ENCODE peak calls at places on chromosome 2, in nine cellular contexts. S, R, N, E, V, U, C, I and L are unnamed samples.

GRCh38 chr2:238890806-238891666 is 43.2 kb downstream of the TWIST2 start:
- DNase-seq in S (no peak), R (no peak), N (no peak), E (no peak), V (no peak), U (no peak), C (no peak), I (no peak), L (no peak)

GRCh38 chr2:216949685-216950397 is 90.0 kb upstream of the TNP1 start:
- DNase-seq in S (no peak), R (no peak), N (no peak), E (no peak), V (no peak), U (no peak), C (peak; percentile 2), I (no peak), L (no peak)

GRCh38 chr2:8049851-8050571 is 631.8 kb upstream of the ID2 start:
- DNase-seq in S (no peak), R (no peak), N (no peak), E (no peak), V (no peak), U (no peak), C (no peak), I (no peak), L (no peak)

GRCh38 chr2:37583867-37584266 is 87.6 kb downstream of the CDC42EP3 start:
- DNase-seq in S (peak; percentile 79), R (no peak), N (no peak), E (no peak), V (no peak), U (peak; percentile 81), C (peak; percentile 68), I (peak; percentile 68), L (peak; percentile 60)

GRCh38 chr2:25377822-25378421 is 36.2 kb upstream of the DNMT3A start:
- DNase-seq in S (no peak), R (no peak), N (no peak), E (no peak), V (no peak), U (no peak), C (no peak), I (no peak), L (no peak)

GRCh38 chr2:101359436-101359835 is 27.9 kb downstream of the CREG2 start:
- DNase-seq in S (no peak), R (no peak), N (no peak), E (no peak), V (no peak), U (no peak), C (no peak), I (no peak), L (no peak)

GRCh38 chr2:108906403-108907077 is 82.5 kb downstream of the EDAR start:
- DNase-seq in S (no peak), R (no peak), N (no peak), E (peak; percentile 42), V (peak; percentile 20), U (no peak), C (no peak), I (no peak), L (no peak)

GRCh38 chr2:165013944-165014619 is 58.8 kb upstream of the SLC38A11 start:
- DNase-seq in S (no peak), R (no peak), N (no peak), E (no peak), V (no peak), U (no peak), C (no peak), I (no peak), L (no peak)

GRCh38 chr2:240259924-240260529 is 119.6 kb upstream of the OTOS start:
- DNase-seq in S (no peak), R (no peak), N (no peak), E (peak; percentile 58), V (no peak), U (no peak), C (no peak), I (no peak), L (no peak)

GRCh38 chr2:156565066-156565710 is 129.0 kb downstream of the GPD2 start:
- DNase-seq in S (peak; percentile 82), R (peak; percentile 33), N (peak; percentile 69), E (no peak), V (no peak), U (peak; percentile 98), C (peak; percentile 94), I (peak; percentile 78), L (peak; percentile 69)

GRCh38 chr2:193749485-193749884 is 1554.8 kb upstream of the TMEFF2 start:
- DNase-seq in S (no peak), R (no peak), N (no peak), E (no peak), V (no peak), U (no peak), C (no peak), I (no peak), L (no peak)

DNA sequence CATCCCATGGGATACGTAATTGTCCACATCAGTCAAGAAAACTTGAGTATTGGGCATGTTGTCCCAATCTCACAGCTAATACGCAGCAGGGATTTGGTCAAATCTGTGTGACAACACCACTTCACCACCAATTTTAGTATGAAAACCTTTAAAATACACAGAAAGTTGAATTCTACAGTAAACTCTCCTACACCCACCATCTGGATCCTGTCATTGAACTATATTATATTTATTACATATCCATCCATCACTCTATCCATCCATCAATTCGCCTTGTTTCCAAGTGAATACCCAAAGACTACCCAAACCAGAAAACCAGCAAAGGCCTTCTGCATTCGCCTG is 846 bp upstream of the FKBP7 start:
- DNase-seq in S (no peak), R (no peak), N (no peak), E (no peak), V (no peak), U (no peak), C (no peak), I (no peak), L (no peak)
- TF ChIP-seq CTCF in S (no peak), R (no peak), N (no peak), E (no peak), V (no peak), U (no peak), C (no peak), I (no peak), L (no peak)

GRCh38 chr2:234966340-234966739 is 14.5 kb downstream of the SH3BP4 start:
- DNase-seq in S (no peak), R (no peak), N (no peak), E (no peak), V (no peak), U (no peak), C (no peak), I (no peak), L (no peak)

GRCh38 chr2:234967874-234968208 is 16.0 kb downstream of the SH3BP4 start:
- DNase-seq in S (no peak), R (no peak), N (no peak), E (no peak), V (no peak), U (no peak), C (no peak), I (no peak), L (no peak)

GRCh38 chr2:234963785-234964615 is 12.2 kb downstream of the SH3BP4 start:
- DNase-seq in S (peak; percentile 76), R (no peak), N (no peak), E (no peak), V (no peak), U (peak; percentile 97), C (peak; percentile 90), I (no peak), L (peak; percentile 73)

GRCh38 chr2:234967201-234967873 is 15.5 kb downstream of the SH3BP4 start:
- DNase-seq in S (no peak), R (no peak), N (no peak), E (no peak), V (no peak), U (no peak), C (no peak), I (no peak), L (no peak)

DNA sequence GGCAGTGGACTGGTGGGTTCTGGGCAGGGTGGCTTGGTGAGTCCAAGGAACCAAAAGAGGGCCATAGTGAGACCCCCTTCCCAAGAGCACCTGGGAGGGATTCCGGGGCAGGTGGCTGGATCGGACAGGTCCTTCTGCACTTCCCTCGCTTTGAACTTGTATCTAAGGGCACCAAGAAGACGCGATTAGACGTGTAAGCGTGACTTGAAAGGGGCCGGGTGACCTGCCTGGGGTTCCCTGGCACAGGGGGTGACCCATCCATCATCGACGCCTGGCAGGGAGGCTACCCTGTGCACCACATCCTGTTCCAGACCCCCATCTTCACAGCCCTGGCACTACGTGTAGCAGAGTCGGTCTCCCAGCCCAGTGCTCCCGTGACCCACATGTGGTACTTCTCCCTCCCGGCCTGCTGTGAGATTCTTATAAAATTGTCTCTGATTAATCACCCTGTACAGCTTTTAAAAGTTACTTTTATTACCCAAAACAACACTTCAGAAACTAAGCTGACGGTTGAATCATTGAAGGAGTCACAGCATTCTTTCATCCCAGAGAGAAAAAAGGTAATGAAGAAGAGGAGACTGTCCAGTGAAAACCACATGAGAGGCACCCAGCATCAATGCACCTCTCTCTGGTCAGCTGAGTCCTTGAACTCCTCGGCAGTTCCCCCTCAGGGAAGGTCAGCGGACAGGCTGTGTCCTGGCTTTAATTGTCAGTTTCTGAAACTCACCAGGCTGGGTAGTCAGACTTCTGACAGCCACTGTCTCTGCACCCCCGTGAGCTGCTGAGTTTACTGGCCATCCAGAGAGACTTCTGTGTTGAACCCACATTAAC is 13.0 kb downstream of the SH3BP4 start:
- DNase-seq in S (peak; percentile 83), R (no peak), N (no peak), E (no peak), V (no peak), U (peak; percentile 66), C (no peak), I (no peak), L (no peak)
- H3K4me3 ChIP-seq in S (no peak overlapping the region), R (no peak overlapping the region), N (no peak overlapping the region), E (no peak overlapping the region), V (no peak overlapping the region), U (no peak overlapping the region), C (no peak overlapping the region), I (no peak overlapping the region), L (no peak overlapping the region)

DNA sequence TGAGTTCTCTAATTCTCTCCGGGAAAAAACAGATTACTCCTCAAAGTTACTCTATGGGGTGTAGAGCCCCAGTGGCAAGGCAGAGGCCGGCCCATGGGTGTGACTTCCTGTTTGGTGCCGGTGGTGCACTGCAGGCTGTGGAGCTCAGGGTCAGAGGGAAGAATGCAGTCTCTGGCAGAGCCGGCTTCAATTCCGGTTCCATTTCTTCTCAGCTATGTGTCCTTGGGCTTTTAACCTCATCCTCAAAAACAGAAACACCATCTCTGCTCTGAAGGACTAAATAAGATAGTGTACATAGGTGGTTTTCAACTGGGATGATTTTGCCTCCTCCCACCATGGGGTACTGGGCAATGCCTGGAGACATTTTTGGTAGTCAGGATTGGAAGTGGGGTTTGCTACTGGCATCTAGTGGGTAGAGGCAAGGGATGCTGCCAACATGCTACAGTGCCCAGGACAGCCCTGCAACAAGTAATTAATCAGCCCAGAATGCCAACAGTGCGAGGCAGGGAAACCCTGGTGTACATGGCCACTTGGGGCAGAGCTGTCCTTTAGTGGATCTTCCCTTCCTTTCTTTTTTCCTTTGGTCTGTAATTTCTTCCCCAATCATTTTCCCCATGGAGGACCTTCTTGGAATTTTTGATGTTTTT is 81.2 kb downstream of the INSIG2 start:
- DNase-seq in S (no peak), R (no peak), N (no peak), E (no peak), V (no peak), U (no peak), C (no peak), I (no peak), L (no peak)
- TF ChIP-seq CTCF in S (no peak), R (no peak), N (no peak), E (no peak), V (no peak), U (no peak), C (no peak), I (no peak), L (no peak)

DNA sequence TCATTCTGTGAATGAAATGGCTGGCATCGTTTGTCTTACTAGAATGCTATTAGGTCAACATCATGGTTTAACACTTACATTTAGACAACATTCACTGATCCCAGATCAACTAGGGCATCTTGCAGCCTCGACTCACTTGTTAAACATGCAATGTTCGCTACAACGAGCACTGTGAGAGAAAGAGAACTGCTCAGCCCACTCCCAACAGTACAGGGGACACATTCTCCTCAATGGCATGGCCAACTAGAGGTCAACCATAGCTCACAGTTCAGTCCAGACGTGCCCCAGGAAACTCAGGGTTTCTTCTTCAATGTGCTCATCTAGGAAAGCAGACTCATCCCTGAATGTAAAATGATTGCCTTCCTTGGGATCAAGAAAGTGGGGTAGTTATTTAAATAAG is 5.9 kb downstream of the WIPF1 start:
- DNase-seq in S (no peak), R (no peak), N (no peak), E (no peak), V (no peak), U (peak; percentile 38), C (no peak), I (no peak), L (no peak)
- H3K4me3 ChIP-seq in S (no peak overlapping the region), R (no peak overlapping the region), N (no peak overlapping the region), E (no peak overlapping the region), V (no peak overlapping the region), U (no peak overlapping the region), C (no peak overlapping the region), I (no peak overlapping the region), L (no peak overlapping the region)